ENCODE peak calls at places on chromosomes 16 and 17, in four cellular contexts. One of them, this sample, is unnamed.

GRCh38 chr17:33012522-33013033 is 20.9 kb downstream of the SPACA3 start:
- DNase-seq in CD8-positive, alpha-beta memory T cell: no peak
- DNase-seq in adrenal gland: no peak
- DNase-seq in tibial artery: no peak
- DNase-seq in this sample: no peak

GRCh38 chr17:32503251-32504165 is 16.7 kb downstream of the CDK5R1 start:
- DNase-seq in CD8-positive, alpha-beta memory T cell: no peak
- DNase-seq in tibial artery: no peak
- DNase-seq in adrenal gland: no peak
- DNase-seq in this sample: no peak

GRCh38 chr16:88613-89012 is 10.6 kb downstream of the MPG start:
- DNase-seq in adrenal gland: no peak
- DNase-seq in CD8-positive, alpha-beta memory T cell: no peak
- DNase-seq in tibial artery: no peak
- DNase-seq in this sample: no peak

GRCh38 chr16:53664724-53665345 is 38.8 kb downstream of the RPGRIP1L start:
- DNase-seq in adrenal gland: no peak
- DNase-seq in CD8-positive, alpha-beta memory T cell: no peak
- DNase-seq in tibial artery: no peak
- DNase-seq in this sample: no peak

GRCh38 chr16:88599092-88599733 is 29.0 kb downstream of the ZC3H18 start:
- DNase-seq in CD8-positive, alpha-beta memory T cell: no peak
- DNase-seq in adrenal gland: peak
- DNase-seq in tibial artery: peak
- DNase-seq in this sample: peak

GRCh38 chr16:54283735-54284318 is 2.8 kb downstream of the IRX3 start:
- DNase-seq in CD8-positive, alpha-beta memory T cell: no peak
- DNase-seq in adrenal gland: peak
- DNase-seq in tibial artery: peak
- DNase-seq in this sample: no peak

GRCh38 chr16:11459722-11460121 is 114.5 kb downstream of the RMI2 start:
- DNase-seq in tibial artery: no peak
- DNase-seq in CD8-positive, alpha-beta memory T cell: no peak
- DNase-seq in adrenal gland: no peak
- DNase-seq in this sample: no peak

GRCh38 chr17:37792787-37793186 is 47.9 kb upstream of the HNF1B start:
- DNase-seq in CD8-positive, alpha-beta memory T cell: no peak
- DNase-seq in adrenal gland: no peak
- DNase-seq in tibial artery: no peak
- DNase-seq in this sample: no peak

GRCh38 chr16:56294014-56294413 is 102.7 kb downstream of the GNAO1 start:
- DNase-seq in CD8-positive, alpha-beta memory T cell: no peak
- DNase-seq in adrenal gland: no peak
- DNase-seq in tibial artery: no peak
- DNase-seq in this sample: no peak

GRCh38 chr17:57935833-57936807 is 19.1 kb downstream of the CUEDC1 start:
- DNase-seq in tibial artery: peak
- DNase-seq in CD8-positive, alpha-beta memory T cell: no peak
- DNase-seq in adrenal gland: peak
- DNase-seq in this sample: peak

GRCh38 chr17:39755550-39756375 is 18.0 kb downstream of the GRB7 start:
- DNase-seq in CD8-positive, alpha-beta memory T cell: peak
- DNase-seq in adrenal gland: peak
- DNase-seq in tibial artery: peak
- DNase-seq in this sample: no peak

GRCh38 chr17:66541461-66542182 is 239.2 kb downstream of the PRKCA start:
- DNase-seq in CD8-positive, alpha-beta memory T cell: no peak
- DNase-seq in adrenal gland: no peak
- DNase-seq in tibial artery: no peak
- DNase-seq in this sample: no peak

GRCh38 chr16:54346046-54346445 is 59.5 kb upstream of the IRX3 start:
- DNase-seq in adrenal gland: no peak
- DNase-seq in tibial artery: no peak
- DNase-seq in CD8-positive, alpha-beta memory T cell: no peak
- DNase-seq in this sample: no peak

GRCh38 chr16:81595676-81596292 is 151.2 kb downstream of the CMIP start:
- DNase-seq in CD8-positive, alpha-beta memory T cell: no peak
- DNase-seq in adrenal gland: no peak
- DNase-seq in tibial artery: no peak
- DNase-seq in this sample: no peak

GRCh38 chr17:59330314-59330942 is 1.0 kb upstream of the YPEL2 start:
- DNase-seq in tibial artery: peak
- DNase-seq in CD8-positive, alpha-beta memory T cell: no peak
- DNase-seq in adrenal gland: peak
- DNase-seq in this sample: peak

GRCh38 chr17:66605561-66605960 is 229.4 kb upstream of the CACNG5 start:
- DNase-seq in adrenal gland: no peak
- DNase-seq in tibial artery: no peak
- DNase-seq in CD8-positive, alpha-beta memory T cell: no peak
- DNase-seq in this sample: no peak

GRCh38 chr17:78661092-78661770 is 84.0 kb upstream of the DNAH17 start:
- DNase-seq in CD8-positive, alpha-beta memory T cell: no peak
- DNase-seq in tibial artery: no peak
- DNase-seq in adrenal gland: no peak
- DNase-seq in this sample: no peak

GRCh38 chr17:50051082-50051576 is 4.8 kb upstream of the ITGA3 start:
- DNase-seq in CD8-positive, alpha-beta memory T cell: no peak
- DNase-seq in adrenal gland: peak
- DNase-seq in tibial artery: no peak
- DNase-seq in this sample: no peak

GRCh38 chr17:81701288-81702071 is 1.7 kb upstream of the MRPL12 start:
- DNase-seq in CD8-positive, alpha-beta memory T cell: no peak
- DNase-seq in adrenal gland: no peak
- DNase-seq in tibial artery: no peak
- DNase-seq in this sample: no peak

GRCh38 chr17:81706232-81706611 is 3.1 kb downstream of the MRPL12 start:
- DNase-seq in CD8-positive, alpha-beta memory T cell: no peak
- DNase-seq in tibial artery: no peak
- DNase-seq in adrenal gland: no peak
- DNase-seq in this sample: no peak

GRCh38 chr17:81702934-81703746 is at the start of gene MRPL12:
- DNase-seq in CD8-positive, alpha-beta memory T cell: peak
- DNase-seq in tibial artery: peak
- DNase-seq in adrenal gland: peak
- DNase-seq in this sample: peak

GRCh38 chr17:81705518-81706231 is 2.5 kb downstream of the MRPL12 start:
- DNase-seq in adrenal gland: no peak
- DNase-seq in CD8-positive, alpha-beta memory T cell: no peak
- DNase-seq in tibial artery: no peak
- DNase-seq in this sample: no peak

DNA sequence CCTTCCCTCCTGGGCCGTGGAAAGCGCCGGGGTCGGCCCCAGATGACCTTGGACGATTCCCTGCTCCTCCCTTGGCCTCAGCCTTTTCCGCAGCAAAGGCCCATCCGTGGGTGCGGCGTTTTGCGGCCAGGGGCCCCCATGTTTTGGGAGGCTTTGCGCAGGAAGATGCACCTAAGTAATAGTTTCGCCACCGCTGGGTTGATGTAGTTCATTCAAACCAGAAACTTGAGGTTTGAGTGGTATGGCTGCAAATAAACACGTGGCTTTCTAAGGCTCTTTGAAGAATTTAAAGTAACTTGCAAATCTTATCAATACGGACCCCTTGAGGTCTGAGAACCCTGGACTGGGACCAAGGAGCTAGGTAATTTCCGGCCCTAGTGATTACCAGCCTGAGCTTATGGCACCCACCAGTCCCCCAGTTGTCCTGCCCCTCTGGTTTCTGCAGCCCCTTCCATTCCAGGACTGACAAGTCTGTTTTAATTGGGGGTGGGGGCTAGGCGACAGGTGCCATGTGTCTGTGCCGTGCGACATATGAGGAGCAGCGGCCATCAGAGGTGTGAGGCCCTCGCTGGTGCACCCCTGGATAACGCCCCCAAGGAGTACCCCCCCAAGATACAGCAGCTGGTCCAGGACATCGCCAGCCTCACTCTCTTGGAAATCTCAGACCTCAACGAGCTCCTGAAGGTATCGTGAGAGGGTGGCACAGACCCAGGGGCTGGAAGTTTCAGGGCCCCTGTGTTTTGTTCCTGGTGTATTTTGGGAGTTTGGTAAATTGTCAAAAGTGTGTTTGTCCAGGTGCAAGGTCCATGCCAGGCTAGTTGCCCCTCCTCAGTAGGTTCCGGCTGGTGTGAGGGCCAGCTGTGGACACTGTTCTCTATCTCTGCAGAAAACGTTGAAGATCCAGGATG is 834 bp downstream of the MRPL12 start:
- DNase-seq in CD8-positive, alpha-beta memory T cell: no peak
- DNase-seq in tibial artery: no peak
- DNase-seq in adrenal gland: no peak
- DNase-seq in this sample: no peak
- H3K27ac ChIP-seq in CD8-positive, alpha-beta memory T cell: peak
- H3K27ac ChIP-seq in tibial artery: peak
- H3K27ac ChIP-seq in adrenal gland: peak
- H3K27ac ChIP-seq in this sample: peak

GRCh38 chr17:45411348-45412105 is 21.1 kb downstream of the ARHGAP27 start:
- DNase-seq in tibial artery: no peak
- DNase-seq in CD8-positive, alpha-beta memory T cell: no peak
- DNase-seq in adrenal gland: no peak
- DNase-seq in this sample: no peak

GRCh38 chr17:45413498-45413923 is 19.2 kb downstream of the ARHGAP27 start:
- DNase-seq in adrenal gland: peak
- DNase-seq in tibial artery: peak
- DNase-seq in CD8-positive, alpha-beta memory T cell: no peak
- DNase-seq in this sample: peak

GRCh38 chr17:45410144-45411091 is 22.3 kb downstream of the ARHGAP27 start:
- DNase-seq in tibial artery: no peak
- DNase-seq in adrenal gland: no peak
- DNase-seq in CD8-positive, alpha-beta memory T cell: peak
- DNase-seq in this sample: no peak

GRCh38 chr17:45409659-45410076 is 23.0 kb downstream of the ARHGAP27 start:
- DNase-seq in adrenal gland: no peak
- DNase-seq in tibial artery: no peak
- DNase-seq in CD8-positive, alpha-beta memory T cell: no peak
- DNase-seq in this sample: no peak

GRCh38 chr17:45414997-45415881 is 17.4 kb downstream of the ARHGAP27 start:
- DNase-seq in adrenal gland: no peak
- DNase-seq in tibial artery: no peak
- DNase-seq in CD8-positive, alpha-beta memory T cell: no peak
- DNase-seq in this sample: no peak
- H3K27ac ChIP-seq in adrenal gland: no peak
- H3K27ac ChIP-seq in tibial artery: no peak
- H3K27ac ChIP-seq in CD8-positive, alpha-beta memory T cell: no peak
- H3K27ac ChIP-seq in this sample: no peak

DNA sequence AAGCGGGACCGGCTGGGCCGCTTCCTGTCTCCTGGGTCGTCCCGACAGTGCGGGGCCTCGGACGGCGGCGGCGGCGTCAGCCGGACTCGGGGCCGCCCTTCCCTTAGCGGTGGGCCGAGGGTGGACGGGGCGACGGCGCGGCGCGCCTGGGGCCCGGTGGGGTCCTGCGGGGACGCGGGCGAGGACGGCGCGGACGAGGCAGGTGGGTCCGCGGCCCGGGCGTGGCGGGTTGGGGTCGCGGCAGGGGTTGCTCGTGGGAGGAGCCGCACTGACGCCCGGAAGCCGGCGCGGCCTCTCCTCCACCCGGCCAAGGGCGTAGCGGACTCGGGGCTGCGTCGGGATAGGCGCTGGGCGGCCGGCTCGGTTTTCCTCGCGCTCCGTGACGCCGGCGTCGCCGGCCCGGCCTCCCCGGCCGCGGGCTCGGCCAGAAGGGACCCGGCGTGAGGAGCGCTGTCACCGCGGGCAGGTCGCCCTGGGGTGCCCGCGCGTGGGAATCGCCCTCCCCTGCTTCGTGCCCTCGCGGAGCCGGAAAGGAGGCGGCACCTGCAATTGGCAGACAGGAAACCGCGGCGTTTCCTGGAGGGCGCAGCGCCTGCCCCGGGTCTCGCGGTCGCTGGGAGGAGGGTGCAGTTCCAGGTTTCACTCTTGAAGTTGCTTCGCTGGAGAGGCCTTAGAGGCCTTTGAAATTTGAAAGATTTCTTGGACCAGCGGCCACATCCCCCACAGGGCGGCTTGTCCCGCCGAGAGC is 481 bp downstream of the ZNF276 start:
- DNase-seq in CD8-positive, alpha-beta memory T cell: peak
- DNase-seq in tibial artery: peak
- DNase-seq in adrenal gland: peak
- DNase-seq in this sample: peak
- H3K27ac ChIP-seq in CD8-positive, alpha-beta memory T cell: peak
- H3K27ac ChIP-seq in tibial artery: peak
- H3K27ac ChIP-seq in adrenal gland: peak
- H3K27ac ChIP-seq in this sample: peak

GRCh38 chr17:77372444-77373297 is 231.9 kb downstream of the SEC14L1 start:
- DNase-seq in CD8-positive, alpha-beta memory T cell: peak
- DNase-seq in tibial artery: peak
- DNase-seq in adrenal gland: peak
- DNase-seq in this sample: peak
- H3K27ac ChIP-seq in CD8-positive, alpha-beta memory T cell: peak
- H3K27ac ChIP-seq in tibial artery: peak
- H3K27ac ChIP-seq in adrenal gland: peak
- H3K27ac ChIP-seq in this sample: peak

This sample was measured in left ventricle myocardium inferior.